ENCODE peak calls at places on chromosomes 5 and 9, in nine cellular contexts. Z is pons; F is RWPE1; G is cardiac septum; R is neural progenitor cell; Q is stimulated activated CD8-positive, alpha-beta memory T cell treated with anti-CD3 and anti-CD28 coated beads, Interleukin-15, amount 100 ng/mL, for 24 hours; A is GM12878; M is uterus; O is left ventricle myocardium inferior. Y is an unnamed sample.

GRCh38 chr9:121557581-121558422 is 58.2 kb upstream of the GGTA1 start:
- DNase-seq in G (peak), A (peak), Z (peak), F (peak), R (peak), Q (no peak), M (peak), O (peak), Y (peak)

GRCh38 chr5:422323-423232 is 20.4 kb upstream of the EXOC3 start:
- DNase-seq in G (peak), Z (no peak), M (no peak), Q (no peak), R (no peak), A (no peak), F (no peak), O (no peak), Y (no peak)

GRCh38 chr5:58502032-58502431 is 10.8 kb downstream of the GAPT start:
- DNase-seq in Z (no peak), Q (no peak), R (peak), F (no peak), G (no peak), M (no peak), O (no peak), A (no peak), Y (no peak)

GRCh38 chr9:89544280-89544664 is 46.4 kb upstream of the SEMA4D start:
- DNase-seq in M (no peak), G (no peak), Z (no peak), R (no peak), F (peak), A (no peak), O (no peak), Q (no peak), Y (no peak)

GRCh38 chr5:150628936-150629485 is 11.4 kb upstream of the SYNPO start:
- DNase-seq in O (no peak), F (no peak), A (no peak), Z (no peak), Q (no peak), M (no peak), R (no peak), G (no peak), Y (no peak)

GRCh38 chr9:124140941-124141568 is 116.7 kb upstream of the NEK6 start:
- DNase-seq in O (no peak), A (no peak), Z (no peak), F (no peak), G (no peak), Q (no peak), M (no peak), R (no peak), Y (no peak)

GRCh38 chr5:17042041-17042440 is 106.0 kb upstream of the MYO10 start:
- DNase-seq in F (no peak), G (no peak), Q (no peak), O (no peak), Z (no peak), M (no peak), R (no peak), A (no peak), Y (peak)

GRCh38 chr9:128702949-128703615 is 779 bp downstream of the PKN3 start:
- DNase-seq in F (peak), R (peak), G (no peak), M (peak), Q (no peak), O (peak), Z (no peak), A (no peak), Y (peak)

GRCh38 chr5:171667341-171668096 is 118.1 kb upstream of the SMIM23 start:
- DNase-seq in Q (no peak), M (peak), G (peak), R (peak), A (no peak), O (peak), Z (no peak), F (peak), Y (peak)

GRCh38 chr9:136363606-136364368 is at the start of gene DNLZ:
- DNase-seq in F (peak), O (peak), Z (peak), A (peak), R (peak), G (peak), M (peak), Q (peak), Y (peak)

GRCh38 chr9:106467113-106467846 is 395.7 kb upstream of the ZNF462 start:
- DNase-seq in G (no peak), F (no peak), Z (no peak), Q (no peak), R (peak), O (no peak), A (no peak), M (no peak), Y (peak)

GRCh38 chr5:124986667-124987066 is 240.2 kb upstream of the ZNF608 start:
- DNase-seq in Z (no peak), G (no peak), A (no peak), M (no peak), Q (no peak), F (peak), R (no peak), O (no peak), Y (no peak)

GRCh38 chr5:128271859-128272446 is 188.4 kb downstream of the SLC12A2 start:
- DNase-seq in A (no peak), Z (no peak), O (no peak), Q (no peak), F (peak), M (no peak), G (no peak), R (no peak), Y (peak)

GRCh38 chr9:18566125-18566524 is 92.2 kb downstream of the ADAMTSL1 start:
- DNase-seq in O (no peak), Z (no peak), F (peak), A (no peak), Q (no peak), M (no peak), R (no peak), G (no peak), Y (no peak)

GRCh38 chr5:66661149-66661548 is 65.0 kb downstream of the MAST4 start:
- DNase-seq in R (no peak), G (no peak), Z (peak), A (no peak), O (peak), Q (no peak), F (no peak), M (no peak), Y (peak)